ENCODE peak calls at places on chromosomes 13 and 19, in four cellular contexts. T is left lung, A is BJ, S is PC-3. G is an unnamed sample.

GRCh38 chr13:79485014-79485441 is 4.1 kb downstream of the NDFIP2 start:
- DNase-seq in T (no peak), A (peak), S (peak), G (no peak)

GRCh38 chr13:47858678-47859050 is 142.4 kb downstream of the SUCLA2 start:
- DNase-seq in T (no peak), A (no peak), S (peak), G (no peak)

GRCh38 chr13:66210677-66211076 is 1019.5 kb downstream of the PCDH9 start:
- DNase-seq in T (no peak), A (peak), S (peak), G (no peak)

GRCh38 chr19:34041922-34042521 is 130.3 kb upstream of the LSM14A start:
- DNase-seq in T (peak), A (no peak), S (peak), G (peak)

GRCh38 chr19:7397687-7398086 is 49.0 kb downstream of the ARHGEF18 start:
- DNase-seq in T (no peak), A (peak), S (peak), G (no peak)

GRCh38 chr13:20448470-20448869 is 77.2 kb downstream of the CRYL1 start:
- DNase-seq in T (no peak), A (no peak), S (no peak), G (no peak)

GRCh38 chr13:44212633-44213387 is 160.8 kb upstream of the SERP2 start:
- DNase-seq in T (no peak), A (no peak), S (no peak), G (no peak)

GRCh38 chr19:8489591-8490394 is 12.6 kb downstream of the PRAM1 start:
- DNase-seq in T (peak), A (no peak), S (no peak), G (peak)

GRCh38 chr13:31208554-31209122 is 8.9 kb downstream of the B3GLCT start:
- DNase-seq in T (no peak), A (no peak), S (no peak), G (no peak)

GRCh38 chr19:3441089-3441985 is 39.0 kb downstream of the SMIM24 start:
- DNase-seq in T (peak), A (no peak), S (no peak), G (peak)

GRCh38 chr13:94878721-94879120 is 166.4 kb upstream of the SOX21 start:
- DNase-seq in T (no peak), A (no peak), S (no peak), G (no peak)

GRCh38 chr13:102779426-102780159 is 6.0 kb upstream of the TEX30 start:
- DNase-seq in T (no peak), A (no peak), S (no peak), G (no peak)

GRCh38 chr19:16782719-16783118 is 46.5 kb upstream of the SIN3B start:
- DNase-seq in T (no peak), A (no peak), S (no peak), G (no peak)

GRCh38 chr13:94054159-94054558 is 425.3 kb downstream of the DCT start:
- DNase-seq in T (peak), A (no peak), S (no peak), G (no peak)

GRCh38 chr19:13150919-13151604 is 851 bp downstream of the IER2 start:
- DNase-seq in T (peak), A (no peak), S (no peak), G (no peak)

GRCh38 chr19:18414504-18415176 is 4.6 kb upstream of the SSBP4 start:
- DNase-seq in T (peak), A (no peak), S (no peak), G (peak)
- H3K4me3 ChIP-seq in T (peak), A (peak), S (no peak), G (no peak)

GRCh38 chr19:784541-784940 is 12.7 kb upstream of the PTBP1 start:
- DNase-seq in T (no peak), A (no peak), S (no peak), G (no peak)

GRCh38 chr19:778910-779653 is 18.2 kb upstream of the PTBP1 start:
- DNase-seq in T (no peak), A (peak), S (peak), G (no peak)

GRCh38 chr19:780935-781334 is 16.3 kb upstream of the PTBP1 start:
- DNase-seq in T (no peak), A (no peak), S (no peak), G (no peak)

GRCh38 chr19:781800-782194 is 15.5 kb upstream of the PTBP1 start:
- DNase-seq in T (no peak), A (no peak), S (no peak), G (no peak)

GRCh38 chr19:782195-783043 is 14.8 kb upstream of the PTBP1 start:
- DNase-seq in T (no peak), A (no peak), S (peak), G (no peak)
- H3K4me3 ChIP-seq in T (peak), A (peak), S (peak), G (no peak)

GRCh38 chr13:110873639-110874507 is 41.0 kb downstream of the ANKRD10 start:
- DNase-seq in T (no peak), A (no peak), S (no peak), G (no peak)

GRCh38 chr13:110872768-110873638 is 41.9 kb downstream of the ANKRD10 start:
- DNase-seq in T (no peak), A (no peak), S (no peak), G (no peak)

GRCh38 chr13:110876592-110876991 is 38.3 kb downstream of the ANKRD10 start:
- DNase-seq in T (no peak), A (no peak), S (no peak), G (no peak)

GRCh38 chr13:110875243-110875642 is 39.6 kb downstream of the ANKRD10 start:
- DNase-seq in T (no peak), A (no peak), S (no peak), G (no peak)

DNA sequence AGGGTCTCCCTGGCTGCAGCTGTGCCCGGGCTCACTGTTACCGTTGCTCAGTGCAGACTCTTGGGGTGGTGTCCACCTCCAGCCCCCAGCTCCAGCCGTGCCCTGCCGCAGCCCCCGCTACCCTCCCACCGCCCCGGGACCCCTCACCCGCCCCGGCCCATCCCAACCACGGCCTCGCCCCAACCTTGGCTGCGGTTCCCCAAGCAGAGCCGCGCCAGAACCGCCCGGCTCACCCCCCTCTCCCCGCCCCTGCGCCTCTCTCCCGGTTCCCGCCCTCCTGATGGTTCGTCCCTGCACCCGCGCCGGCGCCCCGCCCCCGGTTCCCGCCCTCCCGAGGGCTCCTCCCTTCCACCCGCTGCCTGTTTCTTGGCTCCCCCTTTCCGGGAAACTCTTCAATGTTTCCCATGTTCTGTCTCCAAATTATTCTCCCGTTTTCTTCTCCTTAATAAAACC is 40.3 kb downstream of the ANKRD10 start:
- DNase-seq in T (peak), A (no peak), S (peak), G (peak)
- H3K4me3 ChIP-seq in T (no peak), A (peak), S (peak), G (peak)

DNA sequence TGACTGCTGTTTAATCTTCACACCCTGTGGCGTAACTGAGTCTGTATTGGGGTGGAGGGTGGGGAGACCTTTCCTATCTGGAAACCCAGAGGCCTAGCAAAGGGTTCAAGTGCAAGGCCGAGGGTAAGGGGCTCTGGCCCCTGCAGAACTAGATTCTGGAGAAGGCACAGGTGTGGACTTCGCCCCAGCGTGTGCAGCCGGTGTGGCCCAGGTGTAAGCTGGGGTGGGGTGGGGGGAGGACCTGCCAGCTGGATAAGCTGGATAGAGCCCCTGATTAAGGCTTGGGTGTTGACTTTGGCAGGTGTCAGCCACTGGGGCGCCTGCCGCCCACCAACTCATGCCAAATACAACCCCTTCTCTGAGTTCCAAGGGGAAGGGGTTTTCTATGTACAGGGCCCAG is 1.3 kb downstream of the RAB3D start:
- DNase-seq in T (no peak), A (no peak), S (no peak), G (no peak)
- H3K4me3 ChIP-seq in T (peak), A (no peak), S (peak), G (no peak)

DNA sequence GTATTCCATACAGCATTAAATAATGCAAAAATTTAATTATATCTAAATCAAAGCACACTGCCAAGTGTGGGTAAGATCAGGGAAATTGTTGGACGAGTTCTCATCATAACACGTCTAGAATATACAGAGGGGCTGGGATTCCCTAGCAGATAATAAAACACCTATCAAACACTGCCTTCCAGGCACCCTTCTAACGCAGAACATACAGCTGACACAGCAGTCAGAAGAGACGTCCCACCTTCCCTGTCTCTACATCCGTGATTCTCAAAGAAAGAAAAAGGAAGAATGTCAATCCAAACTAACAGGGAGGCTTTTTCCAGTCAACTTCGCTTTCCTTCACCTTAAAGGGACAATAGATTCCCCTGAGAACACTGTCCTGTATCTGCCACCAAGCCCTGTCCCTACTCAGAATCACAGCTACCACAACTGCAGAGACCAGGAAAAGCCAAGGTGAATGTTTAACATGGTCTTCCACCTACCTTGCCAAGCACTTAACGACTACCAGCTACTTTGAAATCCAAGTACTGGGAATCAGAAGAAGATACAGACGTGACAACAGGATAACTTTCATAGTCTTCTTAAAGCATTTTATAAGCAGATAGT is 38.5 kb downstream of the TBC1D4 start:
- DNase-seq in T (no peak), A (no peak), S (no peak), G (no peak)
- H3K4me3 ChIP-seq in T (no peak), A (no peak), S (no peak), G (no peak)

GRCh38 chr13:46165485-46166220 is 16.3 kb downstream of the LCP1 start:
- DNase-seq in T (no peak), A (no peak), S (peak), G (no peak)
- H3K4me3 ChIP-seq in T (no peak), A (no peak), S (no peak), G (no peak)

GRCh38 chr19:45780146-45780447 is 2.2 kb downstream of the DMPK start:
- DNase-seq in T (no peak), A (no peak), S (no peak), G (no peak)
- H3K4me3 ChIP-seq in T (no peak), A (peak), S (no peak), G (no peak)

GRCh38 chr13:33193428-33193974 is 92.1 kb downstream of the STARD13 start:
- DNase-seq in T (no peak), A (no peak), S (no peak), G (no peak)

GRCh38 chr13:33194820-33195692 is 90.5 kb downstream of the STARD13 start:
- DNase-seq in T (no peak), A (peak), S (peak), G (no peak)

GRCh38 chr13:33197551-33197971 is 88.0 kb downstream of the STARD13 start:
- DNase-seq in T (peak), A (no peak), S (no peak), G (no peak)

GRCh38 chr13:33199282-33199850 is 86.2 kb downstream of the STARD13 start:
- DNase-seq in T (no peak), A (no peak), S (no peak), G (no peak)

DNA sequence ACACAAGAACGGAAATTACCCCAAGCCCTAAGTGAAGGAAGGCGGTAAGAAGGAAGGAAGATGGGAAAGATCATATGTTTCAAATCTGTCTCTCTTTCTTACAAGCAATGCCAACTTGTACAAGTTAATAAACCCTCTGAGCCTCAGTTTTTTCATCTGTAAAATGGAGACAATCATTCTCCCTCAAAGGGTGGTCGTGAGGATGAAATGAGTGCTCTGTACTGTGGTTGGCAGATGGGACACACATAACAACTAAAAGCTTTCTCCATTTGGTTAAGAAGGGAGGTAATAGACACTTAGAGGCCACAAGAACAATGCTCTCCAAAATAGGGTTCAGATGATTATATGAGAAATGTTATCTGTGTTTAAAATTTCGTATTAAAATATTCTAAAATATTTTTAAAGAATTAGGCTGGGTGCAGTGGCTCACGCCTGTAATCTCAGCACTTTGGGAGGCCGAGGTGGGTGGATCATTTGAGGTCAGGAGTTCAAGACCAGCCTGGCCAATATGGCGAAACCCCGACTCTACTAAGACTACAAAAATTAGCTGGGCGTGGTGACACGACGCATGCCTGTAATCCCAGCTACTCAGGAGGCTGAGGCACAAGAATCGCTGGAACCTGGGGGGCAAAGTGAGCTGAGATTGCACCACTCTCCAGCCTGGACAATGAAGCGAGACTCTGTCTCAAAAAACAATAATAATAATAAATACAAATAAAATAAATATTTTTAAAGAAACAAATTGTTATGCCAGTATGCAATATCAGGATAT is 89.7 kb downstream of the STARD13 start:
- DNase-seq in T (no peak), A (no peak), S (no peak), G (no peak)
- H3K4me3 ChIP-seq in T (no peak), A (no peak), S (no peak), G (no peak)

GRCh38 chr19:29942404-29943261 is 594 bp downstream of the URI1 start:
- DNase-seq in T (peak), A (no peak), S (peak), G (peak)

GRCh38 chr19:29943615-29944014 is 1.6 kb downstream of the URI1 start:
- DNase-seq in T (no peak), A (no peak), S (no peak), G (no peak)

GRCh38 chr19:29941828-29942403 is at the start of gene URI1:
- DNase-seq in T (peak), A (no peak), S (peak), G (peak)

GRCh38 chr19:29939628-29940027 is 2.4 kb upstream of the URI1 start:
- DNase-seq in T (no peak), A (no peak), S (no peak), G (no peak)

DNA sequence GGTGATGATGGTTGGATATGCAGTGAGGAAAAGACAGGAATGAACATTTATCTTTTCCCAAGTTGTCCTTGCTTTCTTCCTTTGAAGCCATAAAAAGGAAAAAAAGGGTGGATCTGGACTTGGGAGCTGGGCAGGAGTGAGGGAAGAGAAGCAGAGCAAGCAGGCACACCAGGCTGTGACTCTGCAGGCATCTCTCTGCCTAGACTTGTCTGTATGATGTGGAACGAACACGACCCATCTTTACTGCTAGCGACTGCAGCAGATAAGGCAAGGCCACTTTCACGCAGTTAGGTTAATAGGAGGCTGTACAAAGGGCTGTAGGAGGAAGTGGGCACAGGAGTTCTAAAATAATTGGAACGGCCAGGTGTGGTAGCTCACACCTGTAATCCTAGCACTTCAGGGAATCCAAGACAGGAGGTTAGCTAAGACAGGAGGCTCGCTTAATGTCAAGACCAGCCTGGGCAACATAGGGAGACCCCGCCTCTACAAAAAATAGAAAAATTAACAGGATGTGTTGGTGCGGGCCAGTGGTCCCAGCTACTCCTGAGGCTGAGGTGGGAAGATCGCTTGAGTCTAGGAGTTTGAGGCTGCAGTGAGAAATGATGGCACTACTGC is 961 bp upstream of the URI1 start:
- DNase-seq in T (no peak), A (no peak), S (no peak), G (no peak)
- H3K4me3 ChIP-seq in T (no peak), A (no peak), S (no peak), G (no peak)

DNA sequence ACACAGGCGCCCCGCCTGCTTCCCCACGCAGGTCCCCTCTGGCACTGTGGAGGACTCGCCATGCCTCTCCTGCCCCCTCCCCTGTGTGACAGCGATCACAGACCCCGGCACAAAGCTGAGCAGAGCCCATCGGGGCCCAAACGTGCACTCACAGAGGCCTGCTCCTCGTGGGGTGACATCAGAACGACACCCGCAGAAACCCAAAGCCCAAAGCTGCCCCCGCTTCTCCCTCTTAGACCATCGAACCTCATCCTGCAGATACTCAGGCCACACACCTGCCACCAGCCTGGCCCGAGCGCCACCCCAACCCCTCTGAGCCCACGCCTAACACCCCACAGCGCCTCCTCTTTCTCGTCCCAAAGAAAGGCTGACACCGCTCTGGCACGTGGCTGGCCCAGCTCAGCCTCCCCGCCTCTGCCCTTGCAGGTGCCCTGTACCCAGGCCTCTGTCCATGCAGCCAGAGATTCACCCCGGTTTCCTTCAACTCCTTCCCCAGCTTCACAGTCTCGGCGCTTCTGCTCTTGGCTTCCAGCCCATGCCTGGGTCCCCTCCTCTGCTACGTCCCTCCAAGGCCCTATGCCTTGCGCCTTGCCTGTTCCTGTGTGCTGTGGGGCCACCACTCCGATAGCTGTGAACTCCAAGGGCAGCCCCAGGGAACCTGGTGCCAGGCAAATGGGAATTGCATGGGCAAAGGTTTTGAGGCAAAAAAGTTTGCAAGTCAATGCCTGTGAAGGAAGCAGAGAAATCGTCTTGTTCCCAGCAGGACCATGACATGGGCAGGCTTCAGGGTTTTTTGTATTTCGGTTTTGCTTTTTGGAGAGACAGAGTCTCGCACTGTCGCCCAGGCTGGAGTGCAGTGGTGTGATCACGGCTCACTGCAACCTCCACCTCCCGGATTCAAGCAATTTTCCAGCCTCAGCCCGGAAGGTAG is 833 bp upstream of the CBARP start:
- DNase-seq in T (no peak), A (no peak), S (no peak), G (no peak)
- H3K4me3 ChIP-seq in T (no peak), A (peak), S (no peak), G (no peak)

G was measured in aorta.